ENCODE peak calls at places on chromosomes 12 and 14, in eight cellular contexts. C, P, K, O, D, W, Y and M are unnamed samples.

GRCh38 chr12:23204933-23205778 is 580.2 kb downstream of the ETNK1 start:
- DNase-seq in Y (peak), O (peak), D (peak), P (peak), C (no peak), W (peak), K (peak), M (no peak)

GRCh38 chr12:49662998-49663843 is 39.9 kb downstream of the PRPF40B start:
- DNase-seq in K (peak), O (peak), W (no peak), Y (no peak), C (peak), D (peak), P (peak), M (peak)

GRCh38 chr12:53575502-53576264 is 50.5 kb downstream of the ATF7 start:
- DNase-seq in W (no peak), C (peak), P (peak), D (no peak), Y (no peak), K (peak), O (peak), M (no peak)

GRCh38 chr14:63504628-63505027 is 38.5 kb downstream of the PPP2R5E start:
- DNase-seq in Y (no peak), W (no peak), K (no peak), D (no peak), P (no peak), O (peak), C (no peak), M (no peak)

GRCh38 chr12:2393016-2393415 is 340.2 kb downstream of the CACNA1C start:
- DNase-seq in Y (no peak), O (no peak), K (no peak), C (no peak), W (no peak), P (no peak), D (no peak), M (no peak)

GRCh38 chr12:41365653-41366131 is 177.6 kb downstream of the PDZRN4 start:
- DNase-seq in K (no peak), W (peak), C (no peak), P (no peak), D (peak), Y (peak), O (no peak), M (no peak)

GRCh38 chr12:30908389-30909087 is 18.0 kb upstream of the TSPAN11 start:
- DNase-seq in Y (peak), W (peak), C (no peak), K (peak), D (no peak), P (peak), O (peak), M (no peak)

GRCh38 chr14:54129850-54130640 is 173.4 kb upstream of the BMP4 start:
- DNase-seq in K (no peak), Y (no peak), O (no peak), W (no peak), D (no peak), C (no peak), P (no peak), M (no peak)